ENCODE peak calls at places on chromosomes 1 and 21, in nine cellular contexts. One of them, this sample, is unnamed.

GRCh38 chr1:212514056-212514614 is 81.4 kb downstream of the NENF start:
- DNase-seq in nephron progenitor cell: peak; percentile 11
- DNase-seq in activated CD4-positive, alpha-beta T cell treated with anti-CD3 and anti-CD28 coated beads, Interleukin-2, amount 50 U/mL, for 1 hour: no peak
- DNase-seq in sigmoid colon: peak; percentile 70
- DNase-seq in foreskin fibroblast: peak; percentile 14
- DNase-seq in NCI-H345: peak; percentile 78
- DNase-seq in neuronal stem cell: no peak
- DNase-seq in uterus: no peak
- DNase-seq in activated naive CD8-positive, alpha-beta T cell treated with anti-CD3 and anti-CD28 coated beads, Interleukin-2, amount 50 U/mL, for 24 hours: peak; percentile 8
- DNase-seq in this sample: no peak

GRCh38 chr1:26993237-26994019 is at the start of gene TRNP1:
- DNase-seq in nephron progenitor cell: peak; percentile 84
- DNase-seq in activated CD4-positive, alpha-beta T cell treated with anti-CD3 and anti-CD28 coated beads, Interleukin-2, amount 50 U/mL, for 1 hour: peak; percentile 67
- DNase-seq in sigmoid colon: peak; percentile 85
- DNase-seq in foreskin fibroblast: peak; percentile 91
- DNase-seq in NCI-H345: peak; percentile 71
- DNase-seq in neuronal stem cell: peak; percentile 72
- DNase-seq in uterus: peak; percentile 62
- DNase-seq in activated naive CD8-positive, alpha-beta T cell treated with anti-CD3 and anti-CD28 coated beads, Interleukin-2, amount 50 U/mL, for 24 hours: peak; percentile 69
- DNase-seq in this sample: no peak

GRCh38 chr1:1763657-1764621 is 14.3 kb downstream of the NADK start:
- DNase-seq in nephron progenitor cell: no peak
- DNase-seq in activated CD4-positive, alpha-beta T cell treated with anti-CD3 and anti-CD28 coated beads, Interleukin-2, amount 50 U/mL, for 1 hour: no peak
- DNase-seq in sigmoid colon: no peak
- DNase-seq in foreskin fibroblast: peak; percentile 47
- DNase-seq in NCI-H345: peak; percentile 48
- DNase-seq in neuronal stem cell: no peak
- DNase-seq in uterus: no peak
- DNase-seq in activated naive CD8-positive, alpha-beta T cell treated with anti-CD3 and anti-CD28 coated beads, Interleukin-2, amount 50 U/mL, for 24 hours: no peak
- DNase-seq in this sample: peak; percentile 51

GRCh38 chr1:10901091-10901893 is 104.8 kb upstream of the CASZ1 start:
- DNase-seq in nephron progenitor cell: no peak
- DNase-seq in activated CD4-positive, alpha-beta T cell treated with anti-CD3 and anti-CD28 coated beads, Interleukin-2, amount 50 U/mL, for 1 hour: no peak
- DNase-seq in sigmoid colon: no peak
- DNase-seq in foreskin fibroblast: no peak
- DNase-seq in NCI-H345: peak; percentile 45
- DNase-seq in neuronal stem cell: no peak
- DNase-seq in uterus: no peak
- DNase-seq in activated naive CD8-positive, alpha-beta T cell treated with anti-CD3 and anti-CD28 coated beads, Interleukin-2, amount 50 U/mL, for 24 hours: no peak
- DNase-seq in this sample: no peak

GRCh38 chr21:33799378-33800090 is 116.1 kb downstream of the ATP5PO start:
- DNase-seq in nephron progenitor cell: no peak
- DNase-seq in activated CD4-positive, alpha-beta T cell treated with anti-CD3 and anti-CD28 coated beads, Interleukin-2, amount 50 U/mL, for 1 hour: no peak
- DNase-seq in sigmoid colon: peak; percentile 76
- DNase-seq in foreskin fibroblast: no peak
- DNase-seq in NCI-H345: no peak
- DNase-seq in neuronal stem cell: peak; percentile 56
- DNase-seq in uterus: no peak
- DNase-seq in activated naive CD8-positive, alpha-beta T cell treated with anti-CD3 and anti-CD28 coated beads, Interleukin-2, amount 50 U/mL, for 24 hours: no peak
- DNase-seq in this sample: no peak

GRCh38 chr1:248918126-248918525 is 12.1 kb downstream of the PGBD2 start:
- DNase-seq in nephron progenitor cell: no peak
- DNase-seq in activated CD4-positive, alpha-beta T cell treated with anti-CD3 and anti-CD28 coated beads, Interleukin-2, amount 50 U/mL, for 1 hour: no peak
- DNase-seq in sigmoid colon: no peak
- DNase-seq in foreskin fibroblast: no peak
- DNase-seq in NCI-H345: no peak
- DNase-seq in neuronal stem cell: no peak
- DNase-seq in uterus: no peak
- DNase-seq in activated naive CD8-positive, alpha-beta T cell treated with anti-CD3 and anti-CD28 coated beads, Interleukin-2, amount 50 U/mL, for 24 hours: no peak
- DNase-seq in this sample: no peak

GRCh38 chr1:43873851-43874250 is 59.8 kb upstream of the ARTN start:
- DNase-seq in nephron progenitor cell: no peak
- DNase-seq in activated CD4-positive, alpha-beta T cell treated with anti-CD3 and anti-CD28 coated beads, Interleukin-2, amount 50 U/mL, for 1 hour: no peak
- DNase-seq in sigmoid colon: no peak
- DNase-seq in foreskin fibroblast: no peak
- DNase-seq in NCI-H345: no peak
- DNase-seq in neuronal stem cell: no peak
- DNase-seq in uterus: no peak
- DNase-seq in activated naive CD8-positive, alpha-beta T cell treated with anti-CD3 and anti-CD28 coated beads, Interleukin-2, amount 50 U/mL, for 24 hours: no peak
- DNase-seq in this sample: no peak

GRCh38 chr21:26124421-26124833 is 46.1 kb downstream of the APP start:
- DNase-seq in nephron progenitor cell: no peak
- DNase-seq in activated CD4-positive, alpha-beta T cell treated with anti-CD3 and anti-CD28 coated beads, Interleukin-2, amount 50 U/mL, for 1 hour: no peak
- DNase-seq in sigmoid colon: no peak
- DNase-seq in foreskin fibroblast: no peak
- DNase-seq in NCI-H345: no peak
- DNase-seq in neuronal stem cell: no peak
- DNase-seq in uterus: no peak
- DNase-seq in activated naive CD8-positive, alpha-beta T cell treated with anti-CD3 and anti-CD28 coated beads, Interleukin-2, amount 50 U/mL, for 24 hours: no peak
- DNase-seq in this sample: no peak

This sample was measured in omental fat pad.